ENCODE peak calls at places on chromosome 11, in five cellular contexts. One of them, this sample, is unnamed.

GRCh38 chr11:73197348-73197747 is 20.7 kb upstream of the P2RY2 start:
- DNase-seq in progenitor cell of endocrine pancreas: no peak
- DNase-seq in glutamatergic neuron: peak; percentile 0
- DNase-seq in endothelial cell: no peak
- DNase-seq in nucleus accumbens: no peak
- DNase-seq in this sample: no peak

GRCh38 chr11:64284048-64284961 is at the start of gene BAD:
- DNase-seq in progenitor cell of endocrine pancreas: peak; percentile 92
- DNase-seq in endothelial cell: peak; percentile 93
- DNase-seq in glutamatergic neuron: peak; percentile 96
- DNase-seq in nucleus accumbens: peak; percentile 97
- DNase-seq in this sample: peak; percentile 91

GRCh38 chr11:1701041-1701807 is 4.2 kb downstream of the KRTAP5-6 start:
- DNase-seq in nucleus accumbens: no peak
- DNase-seq in progenitor cell of endocrine pancreas: no peak
- DNase-seq in glutamatergic neuron: no peak
- DNase-seq in endothelial cell: no peak
- DNase-seq in this sample: no peak

GRCh38 chr11:2768471-2769408 is 68.9 kb upstream of the KCNQ1OT1 start:
- DNase-seq in endothelial cell: peak; percentile 1
- DNase-seq in progenitor cell of endocrine pancreas: no peak
- DNase-seq in nucleus accumbens: no peak
- DNase-seq in glutamatergic neuron: peak; percentile 5
- DNase-seq in this sample: no peak

GRCh38 chr11:64765291-64765803 is 5.6 kb upstream of the PYGM start:
- DNase-seq in progenitor cell of endocrine pancreas: no peak
- DNase-seq in glutamatergic neuron: peak; percentile 50
- DNase-seq in endothelial cell: no peak
- DNase-seq in nucleus accumbens: no peak
- DNase-seq in this sample: no peak

GRCh38 chr11:122101625-122102291 is 14.3 kb downstream of the BLID start:
- DNase-seq in progenitor cell of endocrine pancreas: peak; percentile 19
- DNase-seq in glutamatergic neuron: peak; percentile 45
- DNase-seq in endothelial cell: peak; percentile 61
- DNase-seq in nucleus accumbens: peak; percentile 72
- DNase-seq in this sample: peak; percentile 66

GRCh38 chr11:71425851-71426250 is 22.3 kb downstream of the DHCR7 start:
- DNase-seq in glutamatergic neuron: no peak
- DNase-seq in nucleus accumbens: no peak
- DNase-seq in progenitor cell of endocrine pancreas: no peak
- DNase-seq in endothelial cell: no peak
- DNase-seq in this sample: no peak

GRCh38 chr11:13053255-13053917 is 44.3 kb downstream of the RASSF10 start:
- DNase-seq in nucleus accumbens: no peak
- DNase-seq in glutamatergic neuron: no peak
- DNase-seq in progenitor cell of endocrine pancreas: no peak
- DNase-seq in endothelial cell: peak; percentile 14
- DNase-seq in this sample: no peak

GRCh38 chr11:61945191-61945590 is 5.0 kb upstream of the BEST1 start:
- DNase-seq in glutamatergic neuron: no peak
- DNase-seq in progenitor cell of endocrine pancreas: no peak
- DNase-seq in nucleus accumbens: no peak
- DNase-seq in endothelial cell: no peak
- DNase-seq in this sample: no peak

GRCh38 chr11:57761301-57762234 is at the start of gene CTNND1:
- DNase-seq in nucleus accumbens: peak; percentile 71
- DNase-seq in glutamatergic neuron: peak; percentile 76
- DNase-seq in endothelial cell: peak; percentile 70
- DNase-seq in progenitor cell of endocrine pancreas: peak; percentile 71
- DNase-seq in this sample: peak; percentile 79

GRCh38 chr11:128901655-128902514 is 10.7 kb downstream of the KCNJ5 start:
- DNase-seq in glutamatergic neuron: peak; percentile 57
- DNase-seq in progenitor cell of endocrine pancreas: no peak
- DNase-seq in nucleus accumbens: no peak
- DNase-seq in endothelial cell: peak; percentile 32
- DNase-seq in this sample: no peak

GRCh38 chr11:34261820-34262219 is 96.0 kb downstream of the ABTB2 start:
- DNase-seq in glutamatergic neuron: no peak
- DNase-seq in progenitor cell of endocrine pancreas: no peak
- DNase-seq in endothelial cell: no peak
- DNase-seq in nucleus accumbens: peak; percentile 9
- DNase-seq in this sample: no peak

GRCh38 chr11:112085822-112086421 is 634 bp downstream of the TIMM8B start:
- DNase-seq in progenitor cell of endocrine pancreas: no peak
- DNase-seq in nucleus accumbens: no peak
- DNase-seq in glutamatergic neuron: peak; percentile 17
- DNase-seq in endothelial cell: no peak
- DNase-seq in this sample: peak; percentile 21

GRCh38 chr11:35602160-35602793 is 16.0 kb upstream of the FJX1 start:
- DNase-seq in progenitor cell of endocrine pancreas: no peak
- DNase-seq in glutamatergic neuron: no peak
- DNase-seq in endothelial cell: no peak
- DNase-seq in nucleus accumbens: no peak
- DNase-seq in this sample: no peak

GRCh38 chr11:15275141-15275540 is 160.4 kb downstream of the INSC start:
- DNase-seq in progenitor cell of endocrine pancreas: no peak
- DNase-seq in nucleus accumbens: no peak
- DNase-seq in endothelial cell: no peak
- DNase-seq in glutamatergic neuron: no peak
- DNase-seq in this sample: no peak

GRCh38 chr11:113664069-113664980 is 41.8 kb downstream of the TMPRSS5 start:
- DNase-seq in progenitor cell of endocrine pancreas: no peak
- DNase-seq in endothelial cell: no peak
- DNase-seq in glutamatergic neuron: no peak
- DNase-seq in nucleus accumbens: no peak
- DNase-seq in this sample: no peak

GRCh38 chr11:12029738-12030363 is 21.4 kb upstream of the DKK3 start:
- DNase-seq in glutamatergic neuron: no peak
- DNase-seq in endothelial cell: no peak
- DNase-seq in progenitor cell of endocrine pancreas: no peak
- DNase-seq in nucleus accumbens: no peak
- DNase-seq in this sample: no peak

GRCh38 chr11:83007909-83008580 is 63.7 kb downstream of the RAB30 start:
- DNase-seq in progenitor cell of endocrine pancreas: no peak
- DNase-seq in nucleus accumbens: no peak
- DNase-seq in endothelial cell: peak; percentile 46
- DNase-seq in glutamatergic neuron: no peak
- DNase-seq in this sample: peak; percentile 74

GRCh38 chr11:26225643-26226042 is 106.3 kb upstream of the ANO3 start:
- DNase-seq in progenitor cell of endocrine pancreas: no peak
- DNase-seq in glutamatergic neuron: no peak
- DNase-seq in nucleus accumbens: no peak
- DNase-seq in endothelial cell: no peak
- DNase-seq in this sample: no peak

GRCh38 chr11:70110538-70111055 is 32.5 kb downstream of the ANO1 start:
- DNase-seq in endothelial cell: no peak
- DNase-seq in glutamatergic neuron: no peak
- DNase-seq in progenitor cell of endocrine pancreas: no peak
- DNase-seq in nucleus accumbens: no peak
- DNase-seq in this sample: no peak

GRCh38 chr11:127926721-127927120 is 660.6 kb downstream of the ETS1 start:
- DNase-seq in glutamatergic neuron: no peak
- DNase-seq in nucleus accumbens: no peak
- DNase-seq in progenitor cell of endocrine pancreas: no peak
- DNase-seq in endothelial cell: no peak
- DNase-seq in this sample: no peak

GRCh38 chr11:10318527-10318802 is 13.6 kb downstream of the ADM start:
- DNase-seq in glutamatergic neuron: no peak
- DNase-seq in nucleus accumbens: no peak
- DNase-seq in progenitor cell of endocrine pancreas: no peak
- DNase-seq in endothelial cell: no peak
- DNase-seq in this sample: no peak

GRCh38 chr11:9823439-9823838 is 159.6 kb downstream of the SWAP70 start:
- DNase-seq in endothelial cell: no peak
- DNase-seq in nucleus accumbens: no peak
- DNase-seq in progenitor cell of endocrine pancreas: no peak
- DNase-seq in glutamatergic neuron: no peak
- DNase-seq in this sample: no peak

GRCh38 chr11:16040151-16040550 is 316.2 kb downstream of the SOX6 start:
- DNase-seq in glutamatergic neuron: no peak
- DNase-seq in endothelial cell: no peak
- DNase-seq in progenitor cell of endocrine pancreas: no peak
- DNase-seq in nucleus accumbens: no peak
- DNase-seq in this sample: no peak

GRCh38 chr11:77884186-77884828 is 63.4 kb downstream of the AAMDC start:
- DNase-seq in nucleus accumbens: no peak
- DNase-seq in endothelial cell: no peak
- DNase-seq in glutamatergic neuron: no peak
- DNase-seq in progenitor cell of endocrine pancreas: no peak
- DNase-seq in this sample: no peak

GRCh38 chr11:122207505-122207904 is 91.5 kb upstream of the BLID start:
- DNase-seq in nucleus accumbens: no peak
- DNase-seq in progenitor cell of endocrine pancreas: no peak
- DNase-seq in glutamatergic neuron: no peak
- DNase-seq in endothelial cell: no peak
- DNase-seq in this sample: no peak

GRCh38 chr11:128208329-128209220 is 378.8 kb downstream of the ETS1 start:
- DNase-seq in progenitor cell of endocrine pancreas: no peak
- DNase-seq in endothelial cell: no peak
- DNase-seq in glutamatergic neuron: no peak
- DNase-seq in nucleus accumbens: no peak
- DNase-seq in this sample: no peak

GRCh38 chr11:71269603-71270511 is 17.5 kb upstream of the SHANK2 start:
- DNase-seq in endothelial cell: no peak
- DNase-seq in nucleus accumbens: no peak
- DNase-seq in progenitor cell of endocrine pancreas: no peak
- DNase-seq in glutamatergic neuron: no peak
- DNase-seq in this sample: no peak

GRCh38 chr11:19368726-19369364 is 128.1 kb upstream of the E2F8 start:
- DNase-seq in endothelial cell: no peak
- DNase-seq in nucleus accumbens: no peak
- DNase-seq in glutamatergic neuron: no peak
- DNase-seq in progenitor cell of endocrine pancreas: no peak
- DNase-seq in this sample: no peak